ENCODE peak calls at places on chromosomes 5 and 9, in eight cellular contexts. G, N, R, X, Y, U, Z and C are unnamed samples.

GRCh38 chr5:159786901-159787691 is 129.2 kb upstream of the ADRA1B start:
- DNase-seq in G (peak; percentile 91), N (no peak), R (no peak), X (peak; percentile 15), Y (peak; percentile 19), U (peak; percentile 25), Z (no peak), C (peak; percentile 77)

GRCh38 chr9:110842976-110843375 is 174.4 kb downstream of the MUSK start:
- DNase-seq in G (no peak), N (no peak), R (no peak), X (no peak), Y (no peak), U (no peak), Z (no peak), C (no peak)

GRCh38 chr9:89529243-89530030 is 31.5 kb upstream of the SEMA4D start:
- DNase-seq in G (no peak), N (no peak), R (peak; percentile 76), X (no peak), Y (no peak), U (no peak), Z (no peak), C (no peak)

GRCh38 chr9:36407122-36407723 is 7.2 kb upstream of the RNF38 start:
- DNase-seq in G (no peak), N (peak; percentile 50), R (peak; percentile 65), X (peak; percentile 60), Y (peak; percentile 54), U (peak; percentile 37), Z (peak; percentile 37), C (peak; percentile 62)

GRCh38 chr5:60649288-60649917 is 50.6 kb downstream of the DEPDC1B start:
- DNase-seq in G (no peak), N (peak; percentile 33), R (no peak), X (no peak), Y (no peak), U (peak; percentile 43), Z (no peak), C (no peak)

GRCh38 chr5:169641253-169641652 is 4.2 kb downstream of the DOCK2 start:
- DNase-seq in G (no peak), N (no peak), R (no peak), X (peak; percentile 37), Y (no peak), U (no peak), Z (peak; percentile 12), C (no peak)

GRCh38 chr5:65742565-65743231 is 20.7 kb downstream of the NLN start:
- DNase-seq in G (no peak), N (peak; percentile 45), R (peak; percentile 41), X (no peak), Y (no peak), U (peak; percentile 61), Z (peak; percentile 12), C (no peak)

GRCh38 chr9:131418143-131419028 is 24.5 kb downstream of the PRRC2B start:
- DNase-seq in G (no peak), N (no peak), R (no peak), X (no peak), Y (peak; percentile 35), U (no peak), Z (peak; percentile 45), C (no peak)

GRCh38 chr5:37355161-37355560 is 15.7 kb downstream of the NUP155 start:
- DNase-seq in G (no peak), N (no peak), R (no peak), X (no peak), Y (no peak), U (no peak), Z (no peak), C (no peak)

GRCh38 chr5:170861855-170862766 is at the start of gene RANBP17:
- DNase-seq in G (no peak), N (peak; percentile 53), R (no peak), X (peak; percentile 47), Y (peak; percentile 55), U (peak; percentile 67), Z (peak; percentile 80), C (no peak)

GRCh38 chr9:89845321-89845720 is 240.5 kb downstream of the GADD45G start:
- DNase-seq in G (no peak), N (no peak), R (no peak), X (no peak), Y (no peak), U (no peak), Z (no peak), C (no peak)

GRCh38 chr5:138470322-138471285 is 5.3 kb downstream of the EGR1 start:
- DNase-seq in G (no peak), N (peak; percentile 87), R (no peak), X (peak; percentile 7), Y (peak; percentile 31), U (peak; percentile 80), Z (peak; percentile 33), C (no peak)

GRCh38 chr5:136890431-136891148 is 525.2 kb upstream of the TRPC7 start:
- DNase-seq in G (no peak), N (no peak), R (no peak), X (no peak), Y (no peak), U (no peak), Z (no peak), C (no peak)

GRCh38 chr5:119269061-119269579 is 86.7 kb upstream of the TNFAIP8 start:
- DNase-seq in G (peak; percentile 66), N (peak; percentile 7), R (peak; percentile 55), X (peak; percentile 48), Y (peak; percentile 61), U (peak; percentile 12), Z (peak; percentile 24), C (no peak)

GRCh38 chr5:34685485-34686197 is 29.5 kb downstream of the RAI14 start:
- DNase-seq in G (no peak), N (no peak), R (no peak), X (no peak), Y (no peak), U (peak; percentile 59), Z (no peak), C (no peak)

GRCh38 chr9:101119206-101119819 is 90.8 kb downstream of the PLPPR1 start:
- DNase-seq in G (no peak), N (peak; percentile 28), R (peak; percentile 20), X (peak; percentile 11), Y (peak; percentile 49), U (peak; percentile 29), Z (peak; percentile 40), C (no peak)
- TF ChIP-seq CTCF in G (peak; percentile 21), N (peak; percentile 89), R (peak; percentile 66), X (peak; percentile 13), Y (peak; percentile 59), U (peak; percentile 58), Z (peak; percentile 75), C (peak; percentile 78)

GRCh38 chr5:151222054-151222768 is 1.7 kb downstream of the CCDC69 start:
- DNase-seq in G (peak; percentile 31), N (no peak), R (no peak), X (no peak), Y (no peak), U (no peak), Z (no peak), C (no peak)

GRCh38 chr5:151219138-151219537 is 4.8 kb downstream of the CCDC69 start:
- DNase-seq in G (no peak), N (no peak), R (no peak), X (no peak), Y (no peak), U (no peak), Z (no peak), C (no peak)

GRCh38 chr5:151221574-151221973 is 2.3 kb downstream of the CCDC69 start:
- DNase-seq in G (no peak), N (no peak), R (no peak), X (no peak), Y (no peak), U (no peak), Z (no peak), C (no peak)

GRCh38 chr5:151218177-151218576 is 5.7 kb downstream of the CCDC69 start:
- DNase-seq in G (no peak), N (no peak), R (no peak), X (no peak), Y (no peak), U (no peak), Z (no peak), C (no peak)

GRCh38 chr5:151219789-151220188 is 4.1 kb downstream of the CCDC69 start:
- DNase-seq in G (no peak), N (no peak), R (no peak), X (no peak), Y (no peak), U (no peak), Z (no peak), C (no peak)
- H3K4me3 ChIP-seq in G (no peak overlapping the region), N (no peak overlapping the region), R (no peak overlapping the region), X (no peak overlapping the region), Y (no peak overlapping the region), U (no peak overlapping the region), Z (no peak overlapping the region), C (no peak overlapping the region)

GRCh38 chr5:54021413-54022155 is 288.8 kb downstream of the ARL15 start:
- DNase-seq in G (no peak), N (no peak), R (peak; percentile 55), X (no peak), Y (no peak), U (no peak), Z (no peak), C (no peak)

GRCh38 chr5:54018438-54018837 is 291.9 kb downstream of the ARL15 start:
- DNase-seq in G (no peak), N (no peak), R (no peak), X (no peak), Y (no peak), U (no peak), Z (no peak), C (no peak)

GRCh38 chr5:54022156-54022685 is 288.2 kb downstream of the ARL15 start:
- DNase-seq in G (no peak), N (no peak), R (peak; percentile 25), X (no peak), Y (no peak), U (no peak), Z (no peak), C (no peak)

GRCh38 chr5:54013556-54014157 is 296.7 kb downstream of the ARL15 start:
- DNase-seq in G (no peak), N (peak; percentile 27), R (peak; percentile 28), X (peak; percentile 3), Y (peak; percentile 16), U (peak; percentile 87), Z (no peak), C (peak; percentile 60)

DNA sequence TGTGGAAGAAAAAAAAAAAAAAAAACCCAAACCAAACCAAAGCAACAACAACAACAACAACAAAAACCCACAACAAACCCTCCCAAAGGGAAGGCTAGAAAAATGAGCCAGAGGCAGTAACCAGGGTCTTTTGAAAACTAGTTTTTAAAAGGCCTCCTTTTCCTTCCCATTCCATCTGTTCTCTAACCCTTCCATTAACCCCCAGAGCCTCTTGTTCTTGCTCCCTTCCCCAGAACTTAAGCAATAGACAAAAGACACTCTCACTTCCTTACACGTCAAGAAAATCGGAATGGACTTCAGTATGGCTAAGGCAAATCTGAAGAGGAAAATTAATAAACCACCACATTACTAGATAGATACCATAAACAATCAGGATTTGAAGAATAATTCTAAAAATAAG is 292.8 kb downstream of the ARL15 start:
- DNase-seq in G (no peak), N (no peak), R (no peak), X (no peak), Y (no peak), U (no peak), Z (no peak), C (no peak)
- H3K27ac ChIP-seq in G (no peak overlapping the region), N (no peak overlapping the region), R (no peak overlapping the region), X (no peak overlapping the region), Y (no peak overlapping the region), U (no peak overlapping the region), Z (no peak overlapping the region), C (no peak overlapping the region)

DNA sequence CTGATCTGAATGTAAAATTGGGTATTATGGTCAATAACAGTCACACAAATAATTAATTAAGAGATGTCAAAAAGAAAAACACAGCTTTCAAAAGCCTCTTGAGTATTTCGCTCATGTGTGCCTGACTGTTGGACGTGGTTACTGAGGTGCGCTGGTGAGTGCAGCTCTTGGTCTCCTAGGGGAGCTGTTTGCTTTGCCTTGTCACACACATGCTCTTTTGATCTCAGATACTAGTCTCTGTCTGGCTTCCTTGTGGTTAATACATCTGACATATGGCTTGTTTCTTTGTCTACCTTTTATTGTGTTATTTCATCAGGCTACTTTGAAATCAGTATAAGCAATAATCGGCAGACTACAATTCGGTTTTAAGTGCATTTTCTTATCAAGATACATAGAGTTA is 51.5 kb downstream of the PCSK1 start:
- DNase-seq in G (no peak), N (no peak), R (peak; percentile 70), X (peak; percentile 12), Y (no peak), U (no peak), Z (no peak), C (no peak)
- TF ChIP-seq CTCF in G (no peak), N (no peak), R (peak; percentile 77), X (no peak), Y (no peak), U (peak; percentile 14), Z (no peak), C (peak; percentile 39)